ENCODE peak calls at places on chromosome 18, in ten cellular contexts. One of them, this sample, is unnamed.

GRCh38 chr18:23981369-23981768 is 33.2 kb upstream of the TTC39C start:
- DNase-seq in AG09309: no peak
- DNase-seq in coronary artery: no peak
- DNase-seq in colonic mucosa: no peak
- DNase-seq in HCT116: no peak
- DNase-seq in Panc1: no peak
- DNase-seq in lower leg skin: no peak
- DNase-seq in astrocyte of the spinal cord: no peak
- DNase-seq in transverse colon: no peak
- DNase-seq in thoracic aorta: no peak
- DNase-seq in this sample: no peak

GRCh38 chr18:11587432-11587831 is 22.0 kb upstream of the SLC35G4 start:
- DNase-seq in AG09309: no peak
- DNase-seq in coronary artery: no peak
- DNase-seq in colonic mucosa: no peak
- DNase-seq in HCT116: no peak
- DNase-seq in Panc1: no peak
- DNase-seq in lower leg skin: no peak
- DNase-seq in astrocyte of the spinal cord: no peak
- DNase-seq in transverse colon: no peak
- DNase-seq in thoracic aorta: no peak
- DNase-seq in this sample: no peak

GRCh38 chr18:67023059-67023458 is 419.2 kb upstream of the CDH19 start:
- DNase-seq in AG09309: no peak
- DNase-seq in coronary artery: no peak
- DNase-seq in colonic mucosa: no peak
- DNase-seq in HCT116: no peak
- DNase-seq in Panc1: no peak
- DNase-seq in lower leg skin: no peak
- DNase-seq in astrocyte of the spinal cord: no peak
- DNase-seq in transverse colon: no peak
- DNase-seq in thoracic aorta: no peak
- DNase-seq in this sample: no peak

GRCh38 chr18:44823782-44824181 is 143.1 kb downstream of the SETBP1 start:
- DNase-seq in AG09309: peak
- DNase-seq in coronary artery: no peak
- DNase-seq in colonic mucosa: no peak
- DNase-seq in HCT116: no peak
- DNase-seq in Panc1: no peak
- DNase-seq in lower leg skin: no peak
- DNase-seq in astrocyte of the spinal cord: peak
- DNase-seq in transverse colon: no peak
- DNase-seq in thoracic aorta: no peak
- DNase-seq in this sample: peak

GRCh38 chr18:22432672-22433137 is 15.0 kb upstream of the CTAGE1 start:
- DNase-seq in AG09309: peak
- DNase-seq in coronary artery: peak
- DNase-seq in colonic mucosa: peak
- DNase-seq in HCT116: peak
- DNase-seq in Panc1: no peak
- DNase-seq in lower leg skin: peak
- DNase-seq in astrocyte of the spinal cord: peak
- DNase-seq in transverse colon: peak
- DNase-seq in thoracic aorta: peak
- DNase-seq in this sample: peak

GRCh38 chr18:11147371-11147860 is 2.0 kb downstream of the PIEZO2 start:
- DNase-seq in AG09309: no peak
- DNase-seq in coronary artery: no peak
- DNase-seq in colonic mucosa: no peak
- DNase-seq in HCT116: no peak
- DNase-seq in Panc1: no peak
- DNase-seq in lower leg skin: no peak
- DNase-seq in astrocyte of the spinal cord: no peak
- DNase-seq in transverse colon: no peak
- DNase-seq in thoracic aorta: no peak
- DNase-seq in this sample: no peak

GRCh38 chr18:26453370-26454030 is 94.9 kb downstream of the KCTD1 start:
- DNase-seq in AG09309: no peak
- DNase-seq in coronary artery: no peak
- DNase-seq in colonic mucosa: no peak
- DNase-seq in HCT116: no peak
- DNase-seq in Panc1: no peak
- DNase-seq in lower leg skin: no peak
- DNase-seq in astrocyte of the spinal cord: no peak
- DNase-seq in transverse colon: no peak
- DNase-seq in thoracic aorta: no peak
- DNase-seq in this sample: no peak

GRCh38 chr18:25786778-25787177 is 303.6 kb downstream of the SS18 start:
- DNase-seq in AG09309: peak
- DNase-seq in coronary artery: no peak
- DNase-seq in colonic mucosa: no peak
- DNase-seq in HCT116: no peak
- DNase-seq in Panc1: no peak
- DNase-seq in lower leg skin: no peak
- DNase-seq in astrocyte of the spinal cord: peak
- DNase-seq in transverse colon: no peak
- DNase-seq in thoracic aorta: no peak
- DNase-seq in this sample: peak

GRCh38 chr18:5747678-5748077 is 147.6 kb downstream of the TMEM200C start:
- DNase-seq in AG09309: no peak
- DNase-seq in coronary artery: no peak
- DNase-seq in colonic mucosa: no peak
- DNase-seq in HCT116: no peak
- DNase-seq in Panc1: no peak
- DNase-seq in lower leg skin: no peak
- DNase-seq in astrocyte of the spinal cord: no peak
- DNase-seq in transverse colon: no peak
- DNase-seq in thoracic aorta: no peak
- DNase-seq in this sample: no peak

GRCh38 chr18:45896452-45896851 is 70.7 kb downstream of the EPG5 start:
- DNase-seq in AG09309: no peak
- DNase-seq in coronary artery: no peak
- DNase-seq in colonic mucosa: no peak
- DNase-seq in HCT116: no peak
- DNase-seq in Panc1: no peak
- DNase-seq in lower leg skin: no peak
- DNase-seq in astrocyte of the spinal cord: no peak
- DNase-seq in transverse colon: no peak
- DNase-seq in thoracic aorta: no peak
- DNase-seq in this sample: no peak

DNA sequence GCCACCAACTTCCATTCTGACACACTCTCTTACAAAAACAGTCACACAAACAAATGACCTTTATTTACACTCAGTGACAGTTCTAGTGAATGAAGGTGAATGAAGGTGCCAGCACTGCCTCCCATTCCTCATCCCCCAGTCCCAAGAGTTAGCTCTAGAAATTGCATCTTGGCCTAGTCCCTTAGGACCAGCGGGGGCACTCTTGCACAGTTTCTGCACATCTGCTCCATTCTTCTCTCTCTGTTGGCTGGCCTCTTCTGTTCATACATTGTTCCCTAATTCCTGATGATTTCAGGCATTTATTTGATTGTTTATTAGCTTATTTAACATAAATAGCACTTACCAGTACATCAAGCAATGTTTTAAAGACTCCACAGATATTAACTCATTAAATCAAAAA is 30.9 kb downstream of the GAREM1 start:
- DNase-seq in AG09309: no peak
- DNase-seq in coronary artery: no peak
- DNase-seq in colonic mucosa: peak
- DNase-seq in HCT116: peak
- DNase-seq in Panc1: no peak
- DNase-seq in lower leg skin: no peak
- DNase-seq in astrocyte of the spinal cord: no peak
- DNase-seq in transverse colon: no peak
- DNase-seq in thoracic aorta: no peak
- DNase-seq in this sample: no peak
- TF ChIP-seq CTCF in AG09309: peak
- TF ChIP-seq CTCF in coronary artery: no peak
- TF ChIP-seq CTCF in colonic mucosa: no peak
- TF ChIP-seq CTCF in HCT116: peak
- TF ChIP-seq CTCF in Panc1: peak
- TF ChIP-seq CTCF in lower leg skin: no peak
- TF ChIP-seq CTCF in astrocyte of the spinal cord: peak
- TF ChIP-seq CTCF in transverse colon: peak
- TF ChIP-seq CTCF in thoracic aorta: no peak
- TF ChIP-seq CTCF in this sample: peak

DNA sequence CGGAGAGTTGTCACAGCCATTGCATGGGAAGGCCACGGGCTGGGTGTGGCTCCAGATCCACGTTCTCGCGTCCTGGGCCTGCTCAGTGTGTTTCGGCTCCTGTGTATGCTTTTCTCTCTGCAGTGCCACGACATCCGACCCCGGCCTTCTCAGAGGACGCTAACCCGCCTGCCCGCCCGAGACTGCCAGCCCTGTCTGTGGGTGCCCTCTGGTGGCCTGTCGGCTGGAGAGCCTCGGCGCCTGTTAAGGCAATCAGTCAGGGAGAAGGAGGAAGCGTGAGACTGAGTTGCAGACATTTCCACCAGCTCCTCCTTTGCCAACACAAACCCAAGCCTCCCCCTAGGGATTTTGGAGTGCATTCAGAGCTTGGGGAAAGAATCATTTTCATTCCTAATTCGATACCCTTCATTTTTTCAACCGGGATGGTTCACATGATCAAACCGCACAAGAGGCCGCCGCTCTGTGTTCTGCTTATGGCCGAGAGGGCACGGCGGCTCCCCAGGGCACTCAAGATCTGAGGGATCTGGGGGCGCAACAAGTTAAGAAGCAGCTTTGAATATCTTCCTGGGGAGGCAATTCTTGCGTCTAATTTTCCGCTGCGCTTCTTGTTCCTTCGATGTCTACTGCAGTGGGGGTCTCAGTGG is 37.5 kb upstream of the ZBTB7C start:
- DNase-seq in AG09309: no peak
- DNase-seq in coronary artery: peak
- DNase-seq in colonic mucosa: peak
- DNase-seq in HCT116: peak
- DNase-seq in Panc1: peak
- DNase-seq in lower leg skin: peak
- DNase-seq in astrocyte of the spinal cord: peak
- DNase-seq in transverse colon: peak
- DNase-seq in thoracic aorta: peak
- DNase-seq in this sample: peak
- H3K4me3 ChIP-seq in AG09309: no peak
- H3K4me3 ChIP-seq in coronary artery: peak
- H3K4me3 ChIP-seq in colonic mucosa: no peak
- H3K4me3 ChIP-seq in HCT116: no peak
- H3K4me3 ChIP-seq in Panc1: no peak
- H3K4me3 ChIP-seq in lower leg skin: no peak
- H3K4me3 ChIP-seq in astrocyte of the spinal cord: no peak
- H3K4me3 ChIP-seq in transverse colon: no peak
- H3K4me3 ChIP-seq in thoracic aorta: no peak
- H3K4me3 ChIP-seq in this sample: no peak

GRCh38 chr18:36501100-36501499 is 203.6 kb downstream of the FHOD3 start:
- DNase-seq in AG09309: no peak
- DNase-seq in coronary artery: no peak
- DNase-seq in colonic mucosa: no peak
- DNase-seq in HCT116: no peak
- DNase-seq in Panc1: no peak
- DNase-seq in lower leg skin: no peak
- DNase-seq in astrocyte of the spinal cord: no peak
- DNase-seq in transverse colon: no peak
- DNase-seq in thoracic aorta: no peak
- DNase-seq in this sample: no peak

GRCh38 chr18:36505701-36506100 is 208.2 kb downstream of the FHOD3 start:
- DNase-seq in AG09309: no peak
- DNase-seq in coronary artery: peak
- DNase-seq in colonic mucosa: no peak
- DNase-seq in HCT116: no peak
- DNase-seq in Panc1: no peak
- DNase-seq in lower leg skin: no peak
- DNase-seq in astrocyte of the spinal cord: no peak
- DNase-seq in transverse colon: no peak
- DNase-seq in thoracic aorta: no peak
- DNase-seq in this sample: no peak

GRCh38 chr18:36504928-36505327 is 207.4 kb downstream of the FHOD3 start:
- DNase-seq in AG09309: no peak
- DNase-seq in coronary artery: no peak
- DNase-seq in colonic mucosa: no peak
- DNase-seq in HCT116: no peak
- DNase-seq in Panc1: no peak
- DNase-seq in lower leg skin: no peak
- DNase-seq in astrocyte of the spinal cord: peak
- DNase-seq in transverse colon: no peak
- DNase-seq in thoracic aorta: no peak
- DNase-seq in this sample: no peak

GRCh38 chr18:36499938-36500337 is 202.4 kb downstream of the FHOD3 start:
- DNase-seq in AG09309: no peak
- DNase-seq in coronary artery: no peak
- DNase-seq in colonic mucosa: no peak
- DNase-seq in HCT116: no peak
- DNase-seq in Panc1: no peak
- DNase-seq in lower leg skin: no peak
- DNase-seq in astrocyte of the spinal cord: peak
- DNase-seq in transverse colon: no peak
- DNase-seq in thoracic aorta: no peak
- DNase-seq in this sample: peak

GRCh38 chr18:36503477-36503876 is 206.0 kb downstream of the FHOD3 start:
- DNase-seq in AG09309: no peak
- DNase-seq in coronary artery: no peak
- DNase-seq in colonic mucosa: no peak
- DNase-seq in HCT116: no peak
- DNase-seq in Panc1: no peak
- DNase-seq in lower leg skin: no peak
- DNase-seq in astrocyte of the spinal cord: no peak
- DNase-seq in transverse colon: no peak
- DNase-seq in thoracic aorta: no peak
- DNase-seq in this sample: no peak
- TF ChIP-seq CTCF in AG09309: no peak
- TF ChIP-seq CTCF in coronary artery: no peak
- TF ChIP-seq CTCF in colonic mucosa: no peak
- TF ChIP-seq CTCF in HCT116: no peak
- TF ChIP-seq CTCF in Panc1: no peak
- TF ChIP-seq CTCF in lower leg skin: no peak
- TF ChIP-seq CTCF in astrocyte of the spinal cord: no peak
- TF ChIP-seq CTCF in transverse colon: no peak
- TF ChIP-seq CTCF in thoracic aorta: no peak
- TF ChIP-seq CTCF in this sample: no peak

DNA sequence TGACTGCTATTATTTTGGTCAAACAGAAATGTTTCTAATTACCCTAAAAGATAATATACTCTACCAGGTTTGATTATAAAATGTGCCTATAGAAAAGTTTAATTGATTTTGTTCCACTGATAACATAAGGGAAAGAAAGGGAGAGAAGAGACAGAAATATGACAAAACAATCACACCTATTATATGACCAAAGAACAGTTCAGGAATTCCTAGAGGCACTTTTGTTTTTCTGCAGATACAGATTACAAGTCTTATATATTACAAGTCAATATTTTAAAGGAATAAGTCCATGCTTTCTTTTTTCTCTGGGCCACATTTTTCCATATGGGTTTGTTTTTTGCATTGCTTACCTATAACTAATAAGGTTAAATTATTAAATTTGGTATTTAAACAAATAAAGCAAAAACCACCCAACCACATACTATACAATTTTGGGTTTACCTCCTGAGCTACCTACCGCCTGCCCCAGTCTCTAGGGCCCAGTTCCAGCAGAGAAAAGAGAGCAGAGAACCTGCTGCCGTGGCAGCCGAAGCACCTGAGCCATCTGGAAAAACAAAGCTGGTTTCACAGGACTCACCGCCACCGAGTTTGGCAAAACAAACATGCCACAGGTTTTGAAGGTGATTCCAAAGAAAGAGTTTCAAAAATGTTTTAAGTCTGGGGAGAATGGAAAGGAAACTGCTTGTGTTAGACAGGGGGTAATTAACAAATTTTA is 92.1 kb downstream of the DYM start:
- DNase-seq in AG09309: no peak
- DNase-seq in coronary artery: no peak
- DNase-seq in colonic mucosa: no peak
- DNase-seq in HCT116: no peak
- DNase-seq in Panc1: no peak
- DNase-seq in lower leg skin: no peak
- DNase-seq in astrocyte of the spinal cord: no peak
- DNase-seq in transverse colon: no peak
- DNase-seq in thoracic aorta: no peak
- DNase-seq in this sample: no peak
- H3K4me3 ChIP-seq in AG09309: no peak
- H3K4me3 ChIP-seq in coronary artery: no peak
- H3K4me3 ChIP-seq in colonic mucosa: no peak
- H3K4me3 ChIP-seq in HCT116: no peak
- H3K4me3 ChIP-seq in Panc1: no peak
- H3K4me3 ChIP-seq in lower leg skin: no peak
- H3K4me3 ChIP-seq in astrocyte of the spinal cord: no peak
- H3K4me3 ChIP-seq in transverse colon: no peak
- H3K4me3 ChIP-seq in thoracic aorta: peak
- H3K4me3 ChIP-seq in this sample: peak

This sample was measured in astrocyte of the cerebellum.